ENCODE peak calls at places on chromosomes 12 and 14, in six cellular contexts. One of them, this sample, is unnamed.

GRCh38 chr12:7108042-7108927 is 729 bp downstream of the C1RL start:
- DNase-seq in activated CD4-positive, alpha-beta T cell treated with anti-CD3 and anti-CD28 coated beads, Interleukin-2, amount 10 ng/mL, durations not matched to agents 7 days and 5 days: peak
- DNase-seq in NCI-H510A treated with DMSO at 0.1 percent for 48 hours: peak
- DNase-seq in GM06990: peak
- DNase-seq in hepatic stellate cell: peak
- DNase-seq in GM13976: peak
- DNase-seq in this sample: peak

GRCh38 chr14:71586131-71586893 is 345.9 kb upstream of the RGS6 start:
- DNase-seq in activated CD4-positive, alpha-beta T cell treated with anti-CD3 and anti-CD28 coated beads, Interleukin-2, amount 10 ng/mL, durations not matched to agents 7 days and 5 days: no peak
- DNase-seq in NCI-H510A treated with DMSO at 0.1 percent for 48 hours: peak
- DNase-seq in GM06990: no peak
- DNase-seq in hepatic stellate cell: no peak
- DNase-seq in GM13976: no peak
- DNase-seq in this sample: peak

GRCh38 chr12:49542592-49543160 is 3.8 kb downstream of the KCNH3 start:
- DNase-seq in activated CD4-positive, alpha-beta T cell treated with anti-CD3 and anti-CD28 coated beads, Interleukin-2, amount 10 ng/mL, durations not matched to agents 7 days and 5 days: no peak
- DNase-seq in NCI-H510A treated with DMSO at 0.1 percent for 48 hours: no peak
- DNase-seq in GM06990: no peak
- DNase-seq in hepatic stellate cell: no peak
- DNase-seq in GM13976: no peak
- DNase-seq in this sample: no peak

GRCh38 chr12:56040151-56040550 is 1.6 kb upstream of the RPS26 start:
- DNase-seq in activated CD4-positive, alpha-beta T cell treated with anti-CD3 and anti-CD28 coated beads, Interleukin-2, amount 10 ng/mL, durations not matched to agents 7 days and 5 days: peak
- DNase-seq in NCI-H510A treated with DMSO at 0.1 percent for 48 hours: no peak
- DNase-seq in GM06990: no peak
- DNase-seq in hepatic stellate cell: no peak
- DNase-seq in GM13976: no peak
- DNase-seq in this sample: no peak

GRCh38 chr12:122721057-122721545 is 4.5 kb upstream of the HCAR3 start:
- DNase-seq in activated CD4-positive, alpha-beta T cell treated with anti-CD3 and anti-CD28 coated beads, Interleukin-2, amount 10 ng/mL, durations not matched to agents 7 days and 5 days: no peak
- DNase-seq in NCI-H510A treated with DMSO at 0.1 percent for 48 hours: no peak
- DNase-seq in GM06990: peak
- DNase-seq in hepatic stellate cell: no peak
- DNase-seq in GM13976: peak
- DNase-seq in this sample: no peak

GRCh38 chr12:66403746-66404145 is 101.5 kb downstream of the HELB start:
- DNase-seq in activated CD4-positive, alpha-beta T cell treated with anti-CD3 and anti-CD28 coated beads, Interleukin-2, amount 10 ng/mL, durations not matched to agents 7 days and 5 days: no peak
- DNase-seq in NCI-H510A treated with DMSO at 0.1 percent for 48 hours: peak
- DNase-seq in GM06990: no peak
- DNase-seq in hepatic stellate cell: no peak
- DNase-seq in GM13976: no peak
- DNase-seq in this sample: no peak

GRCh38 chr14:101006008-101006407 is 102.5 kb upstream of the RTL1 start:
- DNase-seq in activated CD4-positive, alpha-beta T cell treated with anti-CD3 and anti-CD28 coated beads, Interleukin-2, amount 10 ng/mL, durations not matched to agents 7 days and 5 days: no peak
- DNase-seq in NCI-H510A treated with DMSO at 0.1 percent for 48 hours: no peak
- DNase-seq in GM06990: no peak
- DNase-seq in hepatic stellate cell: no peak
- DNase-seq in GM13976: no peak
- DNase-seq in this sample: no peak

GRCh38 chr14:101062611-101063010 is 159.1 kb upstream of the RTL1 start:
- DNase-seq in activated CD4-positive, alpha-beta T cell treated with anti-CD3 and anti-CD28 coated beads, Interleukin-2, amount 10 ng/mL, durations not matched to agents 7 days and 5 days: no peak
- DNase-seq in NCI-H510A treated with DMSO at 0.1 percent for 48 hours: no peak
- DNase-seq in GM06990: no peak
- DNase-seq in hepatic stellate cell: no peak
- DNase-seq in GM13976: no peak
- DNase-seq in this sample: no peak

GRCh38 chr14:78848234-78848820 is 678.2 kb downstream of the NRXN3 start:
- DNase-seq in activated CD4-positive, alpha-beta T cell treated with anti-CD3 and anti-CD28 coated beads, Interleukin-2, amount 10 ng/mL, durations not matched to agents 7 days and 5 days: peak
- DNase-seq in NCI-H510A treated with DMSO at 0.1 percent for 48 hours: peak
- DNase-seq in GM06990: no peak
- DNase-seq in hepatic stellate cell: no peak
- DNase-seq in GM13976: peak
- DNase-seq in this sample: peak

GRCh38 chr14:76760331-76761197 is 704 bp upstream of the VASH1 start:
- DNase-seq in activated CD4-positive, alpha-beta T cell treated with anti-CD3 and anti-CD28 coated beads, Interleukin-2, amount 10 ng/mL, durations not matched to agents 7 days and 5 days: no peak
- DNase-seq in NCI-H510A treated with DMSO at 0.1 percent for 48 hours: no peak
- DNase-seq in GM06990: no peak
- DNase-seq in hepatic stellate cell: no peak
- DNase-seq in GM13976: peak
- DNase-seq in this sample: no peak

GRCh38 chr14:102140027-102140749 is 491 bp downstream of the WDR20 start:
- DNase-seq in activated CD4-positive, alpha-beta T cell treated with anti-CD3 and anti-CD28 coated beads, Interleukin-2, amount 10 ng/mL, durations not matched to agents 7 days and 5 days: peak
- DNase-seq in NCI-H510A treated with DMSO at 0.1 percent for 48 hours: no peak
- DNase-seq in GM06990: peak
- DNase-seq in hepatic stellate cell: peak
- DNase-seq in GM13976: peak
- DNase-seq in this sample: peak

GRCh38 chr14:24387014-24387355 is 11.8 kb upstream of the NYNRIN start:
- DNase-seq in activated CD4-positive, alpha-beta T cell treated with anti-CD3 and anti-CD28 coated beads, Interleukin-2, amount 10 ng/mL, durations not matched to agents 7 days and 5 days: no peak
- DNase-seq in NCI-H510A treated with DMSO at 0.1 percent for 48 hours: no peak
- DNase-seq in GM06990: no peak
- DNase-seq in hepatic stellate cell: no peak
- DNase-seq in GM13976: no peak
- DNase-seq in this sample: no peak

This sample was measured in AG08396.